ENCODE peak calls at places on chromosome 15, in six cellular contexts. Z, Y, A, X, R and M are unnamed samples.

GRCh38 chr15:31207246-31207645 is 105.7 kb upstream of the TRPM1 start:
- DNase-seq in Z (no peak), Y (no peak), A (no peak), X (no peak), R (no peak), M (no peak)

GRCh38 chr15:67133738-67134576 is 68.6 kb downstream of the SMAD3 start:
- DNase-seq in Z (no peak), Y (no peak), A (peak), X (no peak), R (peak), M (no peak)

GRCh38 chr15:80654299-80654698 is 40.8 kb upstream of the ABHD17C start:
- DNase-seq in Z (no peak), Y (no peak), A (no peak), X (no peak), R (no peak), M (no peak)

GRCh38 chr15:63135804-63136203 is 14.1 kb downstream of the LACTB start:
- DNase-seq in Z (no peak), Y (no peak), A (no peak), X (no peak), R (no peak), M (no peak)

GRCh38 chr15:52440414-52440813 is 88.3 kb downstream of the MYO5A start:
- DNase-seq in Z (no peak), Y (no peak), A (no peak), X (no peak), R (no peak), M (no peak)

GRCh38 chr15:90903733-90904536 is 833 bp downstream of the MAN2A2 start:
- DNase-seq in Z (no peak), Y (no peak), A (no peak), X (no peak), R (no peak), M (no peak)

GRCh38 chr15:27587810-27588209 is 511.3 kb downstream of the OCA2 start:
- DNase-seq in Z (no peak), Y (no peak), A (no peak), X (no peak), R (no peak), M (no peak)

GRCh38 chr15:72482275-72482674 is 8.1 kb downstream of the ARIH1 start:
- DNase-seq in Z (no peak), Y (no peak), A (no peak), X (no peak), R (no peak), M (no peak)

GRCh38 chr15:101455291-101455916 is 34.1 kb downstream of the PCSK6 start:
- DNase-seq in Z (no peak), Y (no peak), A (no peak), X (peak), R (no peak), M (no peak)

GRCh38 chr15:24955549-24955929 is 752 bp downstream of the SNRPN start:
- DNase-seq in Z (no peak), Y (peak), A (no peak), X (no peak), R (peak), M (no peak)

GRCh38 chr15:52178765-52179164 is 12.4 kb downstream of the GNB5 start:
- DNase-seq in Z (no peak), Y (peak), A (no peak), X (no peak), R (no peak), M (no peak)

DNA sequence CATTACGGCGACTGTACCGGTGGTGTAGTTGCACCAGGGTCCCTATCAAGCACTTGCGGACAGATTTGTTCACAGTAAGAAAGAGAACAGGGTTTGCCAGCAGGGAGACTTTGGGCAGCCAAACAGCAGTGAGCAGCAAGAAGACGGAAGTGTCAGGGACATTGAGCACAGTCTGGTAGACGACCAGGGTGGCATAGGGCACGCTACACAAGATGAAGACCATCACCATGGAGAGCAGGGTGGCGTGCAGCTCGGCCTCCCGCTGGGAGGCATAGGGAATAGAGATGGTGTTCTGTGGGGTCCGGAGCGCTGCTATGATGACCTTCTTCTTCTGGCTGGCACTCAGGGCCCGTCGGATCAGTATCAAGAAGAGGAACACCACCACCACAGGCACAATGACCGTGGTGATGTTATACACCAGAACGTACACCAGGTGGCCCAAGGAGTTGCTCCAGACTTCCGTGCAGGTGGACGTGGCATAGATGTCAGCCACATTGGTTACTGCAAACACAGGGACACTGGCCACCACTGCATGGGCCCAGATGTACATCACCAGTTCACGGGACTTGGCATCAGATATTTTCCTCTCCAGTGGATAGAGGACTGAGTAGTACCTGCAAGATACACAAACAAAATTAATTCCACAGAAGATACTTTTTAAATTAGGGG is 19.1 kb upstream of the FSIP1 start:
- DNase-seq in Z (no peak), Y (no peak), A (peak), X (no peak), R (peak), M (no peak)
- TF ChIP-seq CTCF in Z (peak), Y (no peak), A (peak), X (no peak), R (peak), M (peak)

GRCh38 chr15:98142584-98142983 is 182.1 kb downstream of the ARRDC4 start:
- DNase-seq in Z (no peak), Y (no peak), A (no peak), X (no peak), R (no peak), M (no peak)
- TF ChIP-seq CTCF in Z (no peak), Y (no peak), A (peak), X (no peak), R (no peak), M (no peak)

DNA sequence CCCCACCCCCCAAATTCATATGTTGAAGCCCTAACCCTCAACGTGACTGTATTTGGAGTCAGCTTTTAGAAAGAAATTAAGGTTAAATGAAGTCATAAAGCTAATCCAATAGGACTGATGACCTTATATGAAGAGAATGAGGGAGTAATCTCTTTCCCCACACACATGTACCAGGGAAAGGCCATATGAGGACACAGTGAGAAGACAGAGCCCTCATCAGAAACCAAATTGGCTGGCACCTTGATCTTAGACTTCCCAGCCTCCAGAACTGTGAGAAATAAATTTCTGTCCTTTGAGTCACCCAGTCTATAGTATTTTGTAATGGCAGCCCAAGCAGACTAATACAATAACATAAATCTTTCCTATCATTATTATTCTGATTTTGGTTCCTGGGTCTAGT is 194.7 kb upstream of the NANOGP8 start:
- DNase-seq in Z (no peak), Y (no peak), A (no peak), X (no peak), R (no peak), M (no peak)
- TF ChIP-seq CTCF in Z (no peak), Y (no peak), A (no peak), X (no peak), R (no peak), M (no peak)

GRCh38 chr15:64791401-64791800 is 16.0 kb upstream of the RBPMS2 start:
- DNase-seq in Z (no peak), Y (no peak), A (no peak), X (no peak), R (no peak), M (no peak)
- TF ChIP-seq CTCF in Z (no peak), Y (no peak), A (no peak), X (no peak), R (no peak), M (no peak)

DNA sequence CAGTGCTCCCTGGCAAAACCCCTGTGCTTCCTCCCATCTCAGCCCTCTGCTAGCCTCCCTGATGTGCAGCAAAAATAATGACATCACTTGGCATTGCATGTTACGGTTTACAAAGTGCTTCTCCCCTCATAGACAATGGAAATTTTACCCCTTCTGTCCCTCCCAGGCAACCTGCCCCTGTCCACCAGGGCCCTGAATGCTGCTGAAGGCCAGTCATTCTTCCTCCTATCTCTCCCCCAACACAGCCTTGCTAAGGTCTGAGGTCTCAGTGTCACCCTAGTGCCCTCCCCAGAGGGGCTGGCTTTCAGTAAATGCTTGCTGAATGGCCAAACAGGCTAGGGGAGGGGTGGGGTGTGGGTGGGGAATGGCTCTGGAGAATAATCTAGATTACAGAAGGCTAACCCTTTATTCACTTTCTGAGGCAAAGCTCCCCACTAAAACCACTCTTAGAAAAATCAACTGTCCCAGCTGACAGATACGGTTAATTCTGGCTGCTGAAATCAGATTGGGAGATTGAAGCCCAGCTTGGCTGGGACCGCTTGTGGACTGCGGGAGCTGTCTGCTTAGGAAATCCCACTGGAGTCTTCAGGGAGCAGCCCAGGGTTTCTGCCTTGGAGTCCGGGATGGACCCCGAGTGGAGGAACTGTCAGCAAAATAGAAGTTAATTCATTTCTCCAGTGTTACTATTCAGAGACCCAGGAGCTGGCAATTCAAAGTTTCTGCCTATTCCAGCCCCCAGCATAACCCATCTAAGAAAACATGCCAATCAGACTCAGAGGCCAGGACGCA is 22.9 kb downstream of the ANP32A start:
- DNase-seq in Z (no peak), Y (no peak), A (no peak), X (peak), R (peak), M (no peak)
- TF ChIP-seq CTCF in Z (no peak), Y (no peak), A (no peak), X (no peak), R (no peak), M (no peak)

DNA sequence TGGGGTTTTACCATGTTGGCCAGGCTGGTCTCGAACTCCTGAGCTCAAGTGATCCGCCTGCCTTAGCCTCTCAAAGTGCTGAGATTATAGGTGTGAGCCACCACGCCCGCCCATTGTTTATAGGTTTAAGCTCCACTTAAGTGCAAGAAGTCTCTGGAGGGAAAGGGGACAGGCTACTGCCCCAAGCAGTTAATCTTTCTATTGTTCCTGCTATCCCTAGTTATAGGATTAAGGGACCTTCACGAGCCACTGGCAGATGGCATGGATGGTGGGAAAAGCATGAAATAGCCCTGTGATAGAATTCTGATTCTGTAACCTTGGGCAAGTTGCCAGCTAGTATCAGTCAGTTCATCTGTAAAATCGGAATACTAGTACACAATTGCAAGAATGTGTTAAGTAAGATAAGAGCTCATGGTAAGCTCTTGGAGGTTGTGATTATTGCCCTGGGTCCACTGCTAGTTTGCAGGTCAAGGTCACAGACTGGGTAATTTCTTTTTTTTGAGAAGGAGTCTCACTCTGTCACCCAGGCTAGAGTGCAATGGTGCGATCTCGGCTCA is 5.3 kb upstream of the RBPMS2 start:
- DNase-seq in Z (no peak), Y (no peak), A (no peak), X (no peak), R (no peak), M (no peak)
- TF ChIP-seq CTCF in Z (no peak), Y (no peak), A (no peak), X (no peak), R (no peak), M (no peak)

GRCh38 chr15:73717206-73717605 is 33.0 kb downstream of the CD276 start:
- DNase-seq in Z (no peak), Y (no peak), A (no peak), X (no peak), R (no peak), M (no peak)

GRCh38 chr15:73714695-73715301 is 30.6 kb downstream of the CD276 start:
- DNase-seq in Z (no peak), Y (no peak), A (no peak), X (no peak), R (no peak), M (no peak)

GRCh38 chr15:73717802-73718201 is 33.6 kb downstream of the CD276 start:
- DNase-seq in Z (no peak), Y (no peak), A (no peak), X (no peak), R (no peak), M (no peak)

GRCh38 chr15:73716417-73716816 is 32.2 kb downstream of the CD276 start:
- DNase-seq in Z (no peak), Y (no peak), A (no peak), X (no peak), R (no peak), M (no peak)

GRCh38 chr15:73715417-73715816 is 31.2 kb downstream of the CD276 start:
- DNase-seq in Z (no peak), Y (no peak), A (no peak), X (no peak), R (no peak), M (no peak)
- TF ChIP-seq CTCF in Z (no peak), Y (no peak), A (no peak), X (no peak), R (no peak), M (no peak)